ENCODE peak calls at places on chromosomes 3 and 15, in nine cellular contexts. O, J, F, S, Y, E, K, H and G are unnamed samples.

GRCh38 chr15:77295446-77295845 is 124.5 kb downstream of the PEAK1 start:
- DNase-seq in O (no peak), J (no peak), F (no peak), S (no peak), Y (no peak), E (no peak), K (no peak), H (no peak), G (peak; percentile 72)

GRCh38 chr3:64502284-64502683 is 185.5 kb downstream of the ADAMTS9 start:
- DNase-seq in O (peak; percentile 15), J (no peak), F (no peak), S (no peak), Y (no peak), E (no peak), K (no peak), H (no peak), G (no peak)

GRCh38 chr3:98521897-98522537 is 685 bp downstream of the CLDND1 start:
- DNase-seq in O (peak; percentile 28), J (no peak), F (peak; percentile 41), S (peak; percentile 11), Y (peak; percentile 25), E (peak; percentile 61), K (peak; percentile 60), H (peak; percentile 78), G (peak; percentile 57)

GRCh38 chr3:77204788-77205187 is 164.9 kb downstream of the ROBO2 start:
- DNase-seq in O (no peak), J (no peak), F (no peak), S (no peak), Y (no peak), E (no peak), K (peak; percentile 39), H (no peak), G (no peak)

GRCh38 chr15:73369073-73369694 is 426 bp upstream of the HCN4 start:
- DNase-seq in O (no peak), J (no peak), F (no peak), S (no peak), Y (no peak), E (no peak), K (peak; percentile 69), H (no peak), G (no peak)

GRCh38 chr15:51379390-51379789 is 37.9 kb downstream of the GLDN start:
- DNase-seq in O (no peak), J (no peak), F (no peak), S (no peak), Y (no peak), E (no peak), K (no peak), H (no peak), G (no peak)

GRCh38 chr3:115301364-115301860 is 154.3 kb upstream of the ZBTB20 start:
- DNase-seq in O (no peak), J (no peak), F (no peak), S (no peak), Y (no peak), E (no peak), K (no peak), H (no peak), G (no peak)

GRCh38 chr3:48661501-48662139 is 1.1 kb downstream of the CELSR3 start:
- DNase-seq in O (no peak), J (peak; percentile 46), F (peak; percentile 89), S (no peak), Y (peak; percentile 75), E (peak; percentile 84), K (peak; percentile 81), H (peak; percentile 91), G (peak; percentile 9)

GRCh38 chr15:91535856-91536500 is 317.5 kb upstream of the SLCO3A1 start:
- DNase-seq in O (no peak), J (no peak), F (no peak), S (no peak), Y (no peak), E (no peak), K (no peak), H (no peak), G (peak; percentile 20)

GRCh38 chr3:159711560-159712333 is 276.9 kb upstream of the IL12A start:
- DNase-seq in O (peak; percentile 57), J (no peak), F (no peak), S (peak; percentile 72), Y (peak; percentile 31), E (no peak), K (no peak), H (peak; percentile 56), G (peak; percentile 78)

GRCh38 chr15:83290236-83290635 is 5.8 kb upstream of the BNC1 start:
- DNase-seq in O (no peak), J (no peak), F (no peak), S (no peak), Y (no peak), E (no peak), K (peak; percentile 31), H (no peak), G (no peak)

GRCh38 chr15:83285979-83286553 is 1.6 kb upstream of the BNC1 start:
- DNase-seq in O (no peak), J (no peak), F (peak; percentile 14), S (peak; percentile 38), Y (no peak), E (no peak), K (no peak), H (no peak), G (peak; percentile 98)

GRCh38 chr15:83289160-83289559 is 4.7 kb upstream of the BNC1 start:
- DNase-seq in O (no peak), J (no peak), F (no peak), S (no peak), Y (no peak), E (no peak), K (no peak), H (no peak), G (peak; percentile 48)

GRCh38 chr15:83287541-83288027 is 3.1 kb upstream of the BNC1 start:
- DNase-seq in O (peak; percentile 96), J (no peak), F (no peak), S (peak; percentile 80), Y (no peak), E (no peak), K (no peak), H (no peak), G (peak; percentile 97)

DNA sequence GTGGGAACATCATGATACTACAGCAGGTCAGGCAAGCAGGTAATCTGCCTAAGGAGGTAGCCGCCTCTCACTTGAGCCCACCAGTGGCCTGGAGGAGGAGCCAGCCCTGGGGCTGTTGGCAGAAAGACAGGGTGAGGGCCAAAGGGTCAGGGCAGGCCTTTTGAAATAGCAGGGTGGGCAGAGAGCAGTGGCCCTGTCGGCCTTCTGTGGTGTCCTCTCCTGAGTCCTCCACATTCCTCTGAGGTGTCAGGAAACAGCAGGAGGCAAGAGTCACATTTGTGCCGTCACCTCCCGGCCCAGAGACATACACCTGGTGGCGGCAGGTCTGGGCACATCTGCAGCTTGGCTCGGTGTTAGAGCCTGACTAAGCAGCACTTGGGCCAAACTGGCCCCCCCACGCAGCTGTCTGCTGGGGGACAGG is 3.9 kb upstream of the BNC1 start:
- DNase-seq in O (no peak), J (no peak), F (no peak), S (no peak), Y (no peak), E (no peak), K (peak; percentile 41), H (no peak), G (no peak)
- TF ChIP-seq CTCF in O (no peak), J (no peak), F (no peak), S (no peak), Y (no peak), E (no peak), K (no peak), H (no peak), G (no peak)

DNA sequence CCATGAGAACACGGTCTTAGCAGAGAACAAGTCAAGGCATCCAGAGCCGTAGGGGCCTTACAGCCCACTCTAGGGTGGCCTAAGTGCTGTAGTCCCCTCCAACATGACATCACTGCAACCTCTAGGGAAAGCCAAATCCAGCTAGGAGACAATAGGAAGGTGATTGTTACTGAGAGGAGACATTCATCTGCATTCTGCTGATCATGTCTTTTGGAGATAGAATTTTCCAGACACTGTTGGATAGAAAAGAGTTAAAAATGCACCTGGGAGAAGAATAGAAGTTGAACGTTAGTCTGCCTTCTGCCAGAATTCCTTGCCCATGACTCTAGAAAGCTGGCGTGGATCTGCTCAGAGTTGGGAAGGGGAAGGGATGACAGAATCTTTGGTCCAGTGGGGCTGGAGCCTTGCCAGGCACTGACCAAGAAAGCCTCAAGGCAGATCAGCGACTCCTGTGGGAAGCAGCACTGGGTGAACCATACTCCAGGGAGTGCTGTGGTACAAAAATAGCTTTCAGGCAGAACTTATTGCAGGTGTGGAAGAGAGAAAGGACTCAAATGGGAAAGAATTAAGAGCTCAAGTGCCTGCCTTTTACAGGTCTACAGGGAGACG is 44.8 kb upstream of the RAF1 start:
- DNase-seq in O (peak; percentile 88), J (no peak), F (no peak), S (no peak), Y (no peak), E (no peak), K (no peak), H (no peak), G (peak; percentile 94)
- TF ChIP-seq CTCF in O (peak; percentile 54), J (no peak), F (no peak), S (no peak), Y (no peak), E (no peak), K (peak; percentile 20), H (no peak), G (peak; percentile 65)

DNA sequence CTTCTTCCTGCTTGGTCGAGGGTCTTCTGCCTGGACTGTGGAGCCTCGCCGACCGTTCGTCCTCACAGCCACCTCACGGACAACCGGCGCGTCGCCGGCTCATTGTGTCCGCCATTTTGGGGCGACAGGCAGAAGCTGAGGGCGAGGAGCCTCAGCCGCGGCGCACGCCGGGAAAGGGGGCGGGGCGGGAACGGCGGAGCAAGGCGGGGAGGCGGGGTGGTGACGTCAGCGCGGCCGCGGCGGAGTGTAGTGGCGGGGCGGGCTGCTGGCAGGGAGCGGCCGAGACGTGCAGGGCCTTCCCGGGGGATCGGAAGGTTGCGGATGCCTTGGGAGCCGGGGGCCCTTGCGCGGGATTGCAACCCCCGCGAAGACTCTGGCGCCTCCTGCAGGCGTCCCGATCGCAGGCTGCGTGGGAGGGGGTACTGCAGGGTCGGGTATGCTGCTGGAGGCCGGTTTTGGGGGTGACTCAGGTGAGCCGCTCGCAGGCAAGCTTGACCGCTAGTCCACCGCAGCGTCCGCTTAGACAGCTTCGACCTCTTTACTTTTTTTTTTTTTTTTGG is at the start of gene WDR82:
- DNase-seq in O (peak; percentile 81), J (peak; percentile 96), F (peak; percentile 97), S (peak; percentile 48), Y (peak; percentile 99), E (peak; percentile 99), K (peak; percentile 97), H (peak; percentile 100), G (peak; percentile 90)
- TF ChIP-seq CTCF in O (peak; percentile 46), J (peak; percentile 44), F (peak; percentile 38), S (peak; percentile 58), Y (peak; percentile 56), E (peak; percentile 36), K (peak; percentile 63), H (peak; percentile 63), G (peak; percentile 78)

GRCh38 chr3:143970773-143971366 is 753 bp upstream of the DIPK2A start:
- DNase-seq in O (no peak), J (no peak), F (peak; percentile 55), S (no peak), Y (peak; percentile 66), E (peak; percentile 70), K (peak; percentile 81), H (peak; percentile 94), G (peak; percentile 36)
- TF ChIP-seq CTCF in O (peak; percentile 3), J (no peak), F (no peak), S (no peak), Y (no peak), E (no peak), K (no peak), H (no peak), G (peak; percentile 16)